ENCODE peak calls at places on chromosomes 16 and 17, in five cellular contexts. Z, E, C, S and W are unnamed samples. For H3K27me3, the result is how much of the 10 kb centered on the place peaks cover.

GRCh38 chr17:64016248-64016784 is 4.1 kb downstream of the ICAM2 start:
- DNase-seq in Z (no peak), E (no peak), C (no peak), S (no peak), W (no peak)

GRCh38 chr17:72826602-72827001 is 265.9 kb downstream of the SLC39A11 start:
- DNase-seq in Z (no peak), E (no peak), C (no peak), S (peak), W (no peak)

GRCh38 chr16:22326369-22326652 is 29.1 kb downstream of the POLR3E start:
- DNase-seq in Z (no peak), E (no peak), C (no peak), S (no peak), W (no peak)

GRCh38 chr17:38352245-38353083 is 820 bp downstream of the SOCS7 start:
- DNase-seq in Z (no peak), E (peak), C (no peak), S (no peak), W (peak)

GRCh38 chr16:53558665-53559064 is 55.7 kb upstream of the AKTIP start:
- DNase-seq in Z (no peak), E (peak), C (no peak), S (no peak), W (no peak)

GRCh38 chr16:56726283-56726682 is 3.6 kb upstream of the NUP93 start:
- DNase-seq in Z (no peak), E (no peak), C (no peak), S (no peak), W (no peak)

GRCh38 chr17:77842906-77843249 is 115.6 kb upstream of the TNRC6C start:
- DNase-seq in Z (peak), E (peak), C (no peak), S (no peak), W (no peak)

GRCh38 chr17:58356231-58356630 is 4.2 kb upstream of the SUPT4H1 start:
- DNase-seq in Z (no peak), E (no peak), C (no peak), S (no peak), W (no peak)

GRCh38 chr16:11629071-11630030 is 38.9 kb upstream of the SNN start:
- DNase-seq in Z (no peak), E (peak), C (no peak), S (peak), W (no peak)

GRCh38 chr17:83124871-83125514 is 45.6 kb downstream of the METRNL start:
- DNase-seq in Z (peak), E (no peak), C (no peak), S (no peak), W (no peak)

GRCh38 chr17:17151541-17151940 is 54.6 kb downstream of the PLD6 start:
- DNase-seq in Z (no peak), E (no peak), C (no peak), S (peak), W (peak)

GRCh38 chr17:79647456-79647915 is 36.6 kb upstream of the RBFOX3 start:
- DNase-seq in Z (no peak), E (no peak), C (no peak), S (no peak), W (no peak)

GRCh38 chr16:2230376-2230775 is 5.9 kb upstream of the DNASE1L2 start:
- DNase-seq in Z (no peak), E (no peak), C (no peak), S (no peak), W (no peak)

GRCh38 chr16:19283637-19284036 is 1.9 kb upstream of the CLEC19A start:
- DNase-seq in Z (no peak), E (no peak), C (no peak), S (no peak), W (no peak)

GRCh38 chr17:80482058-80482318 is 5.6 kb upstream of the NPTX1 start:
- DNase-seq in Z (no peak), E (no peak), C (no peak), S (no peak), W (no peak)

GRCh38 chr16:78890496-78890895 is 710.0 kb downstream of the MAF start:
- DNase-seq in Z (no peak), E (no peak), C (no peak), S (no peak), W (no peak)

GRCh38 chr17:208429-208828 is 27.0 kb upstream of the DOC2B start:
- DNase-seq in Z (no peak), E (no peak), C (no peak), S (no peak), W (no peak)

GRCh38 chr17:823501-823902 is 41.3 kb downstream of the MRM3 start:
- DNase-seq in Z (no peak), E (no peak), C (no peak), S (no peak), W (no peak)

GRCh38 chr16:80085606-80086005 is 455.2 kb upstream of the DYNLRB2 start:
- DNase-seq in Z (no peak), E (no peak), C (no peak), S (no peak), W (no peak)

GRCh38 chr16:11105038-11105903 is 150.7 kb downstream of the SOCS1 start:
- DNase-seq in Z (no peak), E (no peak), C (peak), S (peak), W (peak)

GRCh38 chr17:69423450-69423849 is 9.0 kb downstream of the MAP2K6 start:
- DNase-seq in Z (no peak), E (no peak), C (no peak), S (no peak), W (no peak)

GRCh38 chr16:50619702-50620491 is 61.2 kb downstream of the SNX20 start:
- DNase-seq in Z (no peak), E (no peak), C (no peak), S (no peak), W (no peak)

GRCh38 chr17:50513501-50513900 is 5.3 kb downstream of the MYCBPAP start:
- DNase-seq in Z (no peak), E (no peak), C (no peak), S (no peak), W (no peak)

GRCh38 chr17:50508573-50509460 is 578 bp downstream of the MYCBPAP start:
- DNase-seq in Z (no peak), E (no peak), C (no peak), S (no peak), W (no peak)

GRCh38 chr17:50507871-50508572 is at the start of gene MYCBPAP:
- DNase-seq in Z (peak), E (peak), C (peak), S (peak), W (peak)

GRCh38 chr17:50514388-50514787 is 6.1 kb downstream of the MYCBPAP start:
- DNase-seq in Z (no peak), E (no peak), C (no peak), S (no peak), W (no peak)

GRCh38 chr17:50511058-50511457 is 2.8 kb downstream of the MYCBPAP start:
- DNase-seq in Z (no peak), E (no peak), C (no peak), S (peak), W (no peak)
- H3K4me3 ChIP-seq in Z (no peak), E (no peak), C (no peak), S (no peak), W (no peak)

GRCh38 chr17:39626671-39627169 is at the start of gene PPP1R1B:
- DNase-seq in Z (no peak), E (no peak), C (no peak), S (no peak), W (no peak)
- H3K27me3 ChIP-seq in Z (under half), E (half or more), C (under half), S (half or more), W (under half)

DNA sequence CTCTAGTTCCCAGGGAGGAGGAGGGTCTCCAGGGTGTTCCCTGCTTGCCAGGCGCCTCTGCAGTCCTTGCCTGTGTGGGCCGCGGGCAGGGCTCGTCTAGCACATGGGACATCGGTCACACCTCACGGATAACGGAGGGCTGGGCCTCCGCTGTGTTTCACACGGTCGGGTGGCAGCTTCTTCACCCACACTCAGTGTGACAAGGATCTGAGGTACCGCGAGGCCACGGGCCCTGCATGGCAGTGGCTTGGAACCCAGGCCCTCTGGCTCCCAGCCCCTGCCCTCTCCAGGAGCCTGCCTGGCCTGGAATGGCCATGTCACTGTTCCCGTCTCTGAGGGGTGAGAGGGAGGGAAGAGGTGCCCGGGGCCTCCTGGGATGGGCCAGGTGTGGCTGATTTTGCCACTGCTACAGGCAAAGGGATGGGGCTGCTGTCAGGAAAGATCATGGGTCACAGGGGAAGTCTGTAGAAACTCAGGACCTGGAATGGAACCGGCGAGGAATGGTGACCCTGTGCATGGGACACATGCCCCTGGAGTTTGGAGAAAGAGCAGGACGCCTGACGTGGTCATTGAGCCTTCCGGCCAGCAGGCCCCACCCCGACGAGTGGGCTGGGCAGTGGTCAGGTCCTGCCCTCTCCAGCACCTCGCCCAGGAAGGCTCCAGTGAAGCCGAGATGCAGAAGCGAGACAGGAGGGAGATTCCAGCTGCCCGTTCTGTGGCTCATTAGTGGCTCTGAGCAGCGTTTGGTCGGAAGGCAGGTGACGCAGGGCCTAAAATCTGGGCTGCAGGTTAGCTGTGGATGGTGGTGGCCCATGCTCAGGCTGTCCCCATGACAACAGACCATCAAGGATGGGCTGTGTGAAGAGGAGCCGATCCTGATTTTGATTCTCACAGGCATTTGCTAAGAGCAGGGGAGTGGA is 76.5 kb upstream of the GSE1 start:
- DNase-seq in Z (no peak), E (no peak), C (no peak), S (no peak), W (no peak)
- H3K4me3 ChIP-seq in Z (no peak), E (peak), C (no peak), S (no peak), W (no peak)

DNA sequence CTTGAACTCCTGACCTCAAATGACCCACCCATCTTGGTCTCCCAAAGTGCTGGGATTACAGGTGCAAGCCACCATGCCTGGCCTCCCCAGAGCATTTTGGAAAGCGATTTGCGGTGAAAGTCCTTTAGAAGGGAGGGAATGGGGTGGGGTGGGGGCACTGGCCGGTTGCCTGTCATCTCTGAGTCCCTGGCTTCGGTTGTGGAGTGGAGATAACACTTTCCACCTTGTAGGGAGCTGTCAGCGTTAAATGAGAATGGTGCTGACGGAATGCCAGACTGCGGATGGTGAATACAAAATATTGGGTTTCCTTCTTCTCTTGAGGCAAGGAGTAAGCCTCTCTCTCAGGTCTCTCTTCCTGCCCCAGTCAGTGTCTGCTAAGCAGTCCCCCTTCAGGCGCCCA is 5.2 kb upstream of the WNT3 start:
- DNase-seq in Z (no peak), E (no peak), C (no peak), S (no peak), W (no peak)
- H3K27me3 ChIP-seq in Z (under half), E (half or more), C (under half), S (half or more), W (under half)

GRCh38 chr17:32930512-32930911 is 2.6 kb downstream of the TMEM98 start:
- DNase-seq in Z (no peak), E (no peak), C (no peak), S (no peak), W (no peak)

GRCh38 chr17:32929588-32929987 is 1.6 kb downstream of the TMEM98 start:
- DNase-seq in Z (no peak), E (no peak), C (no peak), S (no peak), W (no peak)

GRCh38 chr17:32927724-32928526 is at the start of gene TMEM98:
- DNase-seq in Z (peak), E (peak), C (no peak), S (peak), W (peak)

GRCh38 chr17:32928527-32929287 is 754 bp downstream of the TMEM98 start:
- DNase-seq in Z (no peak), E (no peak), C (no peak), S (peak), W (no peak)

GRCh38 chr17:32929288-32929574 is 1.3 kb downstream of the TMEM98 start:
- DNase-seq in Z (no peak), E (no peak), C (no peak), S (peak), W (no peak)
- H3K4me3 ChIP-seq in Z (no peak), E (peak), C (no peak), S (peak), W (no peak)

GRCh38 chr16:21284414-21284813 is 6.3 kb upstream of the CRYM start:
- DNase-seq in Z (no peak), E (no peak), C (no peak), S (no peak), W (no peak)
- H3K27me3 ChIP-seq in Z (under half), E (under half), C (under half), S (under half), W (under half)

DNA sequence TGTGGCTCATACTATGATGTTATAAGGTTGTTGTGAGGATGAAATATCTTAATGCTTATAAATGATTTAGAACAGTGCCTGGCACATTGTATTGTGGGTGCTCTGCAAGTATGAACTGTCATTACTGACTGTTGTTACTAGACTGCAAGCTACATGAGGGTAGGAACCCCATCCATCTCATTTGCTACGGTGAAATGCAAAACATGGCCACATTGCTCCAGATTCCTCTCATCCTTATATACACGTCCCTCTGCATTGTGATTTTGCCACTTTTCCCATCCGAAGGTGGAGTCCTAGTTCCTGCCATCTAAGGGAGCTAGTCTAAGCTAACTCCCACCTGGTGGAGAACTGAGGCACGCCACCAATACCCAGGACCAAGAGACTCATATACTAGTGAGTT is 29.8 kb downstream of the HSBP1 start:
- DNase-seq in Z (no peak), E (no peak), C (no peak), S (no peak), W (no peak)
- H3K4me3 ChIP-seq in Z (no peak), E (no peak), C (no peak), S (no peak), W (no peak)

DNA sequence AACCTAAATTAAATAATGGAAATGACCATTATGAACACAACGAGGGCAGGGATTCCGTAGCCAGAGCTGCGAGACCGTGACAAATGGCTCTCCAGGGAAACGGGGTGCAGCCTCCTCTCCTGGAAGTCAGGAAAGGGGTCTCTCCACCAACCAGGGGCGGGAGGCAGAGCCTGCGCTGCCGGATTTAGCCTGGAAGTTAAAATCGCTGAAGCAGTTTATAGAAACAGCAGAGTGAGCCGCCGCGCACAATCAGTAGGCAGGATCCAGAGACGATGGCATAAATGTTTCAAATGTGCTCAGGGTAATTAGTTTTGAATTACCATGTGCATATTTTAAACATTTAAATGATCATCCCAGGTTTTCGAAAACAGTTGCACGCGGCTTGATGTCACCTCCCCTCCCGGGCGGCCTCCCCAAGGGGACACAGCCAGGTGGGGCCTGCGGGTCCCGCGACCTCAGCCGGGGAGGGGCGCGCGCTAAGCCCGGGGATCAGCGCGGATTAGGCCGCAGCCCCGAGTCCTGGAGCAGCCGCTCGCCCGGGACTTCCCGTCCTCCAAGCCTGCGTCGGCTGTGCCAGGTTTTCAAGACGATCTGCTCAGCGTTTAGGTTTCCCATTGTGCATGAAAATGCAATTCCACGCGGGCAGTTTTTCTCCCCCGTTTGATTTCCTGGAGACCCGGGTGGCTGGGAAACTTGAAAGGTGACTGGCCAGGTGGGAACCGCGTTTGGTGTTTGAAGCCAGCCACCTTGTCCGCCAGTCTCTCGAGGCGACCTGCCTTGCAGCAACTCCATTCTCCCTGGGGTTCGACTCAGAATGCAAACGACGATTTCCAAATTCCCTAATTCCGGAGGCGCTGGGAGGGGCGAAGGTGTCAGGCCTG is 78.3 kb downstream of the RPA1 start:
- DNase-seq in Z (no peak), E (no peak), C (no peak), S (peak), W (no peak)
- H3K27me3 ChIP-seq in Z (under half), E (half or more), C (under half), S (half or more), W (under half)

DNA sequence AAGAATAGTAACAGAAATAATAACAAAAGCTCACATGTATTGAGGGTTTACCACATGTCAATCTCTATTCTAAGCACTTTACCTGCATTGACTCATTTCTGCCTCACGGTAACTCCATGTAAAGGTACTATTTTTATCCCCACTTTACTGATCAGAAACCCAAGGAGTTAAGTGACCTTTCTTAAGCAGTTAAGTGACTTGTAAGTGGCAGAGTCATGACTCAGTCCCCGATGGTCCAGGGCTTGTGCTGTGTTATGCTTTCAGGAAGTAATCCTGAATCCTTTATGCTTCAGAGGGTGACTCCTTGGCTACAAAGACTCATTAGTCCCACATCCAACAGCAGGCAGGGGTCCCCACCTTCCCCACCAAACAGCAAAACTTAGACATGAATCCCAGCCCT is 66.5 kb downstream of the MRM1 start:
- DNase-seq in Z (no peak), E (no peak), C (no peak), S (no peak), W (no peak)
- H3K4me3 ChIP-seq in Z (no peak), E (no peak), C (no peak), S (no peak), W (no peak)

GRCh38 chr17:49993423-49994037 is 1.5 kb downstream of the DLX3 start:
- DNase-seq in Z (no peak), E (no peak), C (no peak), S (no peak), W (peak)

GRCh38 chr17:49991409-49991808 is 3.6 kb downstream of the DLX3 start:
- DNase-seq in Z (no peak), E (no peak), C (no peak), S (no peak), W (no peak)

GRCh38 chr17:49992933-49993422 is 2.0 kb downstream of the DLX3 start:
- DNase-seq in Z (no peak), E (no peak), C (no peak), S (no peak), W (no peak)

GRCh38 chr17:49990921-49991320 is 4.1 kb downstream of the DLX3 start:
- DNase-seq in Z (no peak), E (no peak), C (no peak), S (no peak), W (no peak)

GRCh38 chr17:49992191-49992932 is 2.7 kb downstream of the DLX3 start:
- DNase-seq in Z (no peak), E (no peak), C (no peak), S (no peak), W (no peak)
- H3K27me3 ChIP-seq in Z (half or more), E (half or more), C (under half), S (half or more), W (under half)